ENCODE peak calls at places on chromosomes 5 and 9, in four cellular contexts. One of them, this sample, is unnamed.

GRCh38 chr5:143177263-143177994 is 226.1 kb downstream of the NR3C1 start:
- DNase-seq in WTC11: no peak
- DNase-seq in GM12878: no peak
- DNase-seq in K562: no peak
- DNase-seq in this sample: no peak

GRCh38 chr9:106557996-106558667 is 304.8 kb upstream of the ZNF462 start:
- DNase-seq in GM12878: no peak
- DNase-seq in WTC11: no peak
- DNase-seq in K562: no peak
- DNase-seq in this sample: no peak

GRCh38 chr5:124706729-124707361 is 39.6 kb downstream of the ZNF608 start:
- DNase-seq in WTC11: no peak
- DNase-seq in K562: no peak
- DNase-seq in GM12878: no peak
- DNase-seq in this sample: peak

GRCh38 chr9:95264954-95265615 is 52.4 kb downstream of the FANCC start:
- DNase-seq in K562: peak
- DNase-seq in WTC11: no peak
- DNase-seq in GM12878: no peak
- DNase-seq in this sample: no peak

GRCh38 chr5:173567548-173567947 is 48.9 kb downstream of the BOD1 start:
- DNase-seq in GM12878: no peak
- DNase-seq in WTC11: no peak
- DNase-seq in K562: no peak
- DNase-seq in this sample: no peak

GRCh38 chr9:12774861-12775367 is at the start of gene LURAP1L:
- DNase-seq in WTC11: peak
- DNase-seq in K562: no peak
- DNase-seq in GM12878: no peak
- DNase-seq in this sample: peak

GRCh38 chr5:180120221-180121101 is 48.9 kb upstream of the RNF130 start:
- DNase-seq in WTC11: no peak
- DNase-seq in K562: no peak
- DNase-seq in GM12878: no peak
- DNase-seq in this sample: no peak

GRCh38 chr9:21078702-21079101 is 960 bp upstream of the IFNB1 start:
- DNase-seq in GM12878: no peak
- DNase-seq in K562: no peak
- DNase-seq in WTC11: no peak
- DNase-seq in this sample: no peak

GRCh38 chr9:16625106-16625505 is 245.4 kb downstream of the BNC2 start:
- DNase-seq in K562: no peak
- DNase-seq in GM12878: no peak
- DNase-seq in WTC11: no peak
- DNase-seq in this sample: no peak

GRCh38 chr5:2550479-2550878 is 201.0 kb downstream of the IRX2 start:
- DNase-seq in GM12878: no peak
- DNase-seq in K562: no peak
- DNase-seq in WTC11: no peak
- DNase-seq in this sample: no peak

GRCh38 chr9:35516481-35516880 is 26.6 kb downstream of the RUSC2 start:
- DNase-seq in WTC11: no peak
- DNase-seq in K562: no peak
- DNase-seq in GM12878: no peak
- DNase-seq in this sample: no peak

GRCh38 chr5:126449751-126450271 is 26.6 kb downstream of the GRAMD2B start:
- DNase-seq in WTC11: no peak
- DNase-seq in K562: no peak
- DNase-seq in GM12878: peak
- DNase-seq in this sample: no peak

GRCh38 chr5:50724-51499 is 41.1 kb upstream of the PLEKHG4B start:
- DNase-seq in GM12878: no peak
- DNase-seq in K562: no peak
- DNase-seq in WTC11: no peak
- DNase-seq in this sample: no peak

GRCh38 chr5:61534481-61535267 is 202.6 kb downstream of the ZSWIM6 start:
- DNase-seq in WTC11: no peak
- DNase-seq in GM12878: peak
- DNase-seq in K562: no peak
- DNase-seq in this sample: no peak

GRCh38 chr9:124339603-124340146 is 75.6 kb downstream of the PSMB7 start:
- DNase-seq in GM12878: no peak
- DNase-seq in K562: no peak
- DNase-seq in WTC11: no peak
- DNase-seq in this sample: no peak

GRCh38 chr9:121302341-121302740 is 34.4 kb downstream of the GSN start:
- DNase-seq in WTC11: no peak
- DNase-seq in K562: no peak
- DNase-seq in GM12878: no peak
- DNase-seq in this sample: no peak

GRCh38 chr5:115194671-115195070 is 25.0 kb upstream of the TRIM36 start:
- DNase-seq in K562: no peak
- DNase-seq in WTC11: no peak
- DNase-seq in GM12878: no peak
- DNase-seq in this sample: peak

GRCh38 chr9:127451681-127452480 is 571 bp downstream of the LRSAM1 start:
- DNase-seq in GM12878: peak
- DNase-seq in WTC11: peak
- DNase-seq in K562: peak
- DNase-seq in this sample: peak

GRCh38 chr9:109653470-109653869 is 126.5 kb upstream of the PALM2AKAP2 start:
- DNase-seq in WTC11: no peak
- DNase-seq in GM12878: no peak
- DNase-seq in K562: no peak
- DNase-seq in this sample: no peak

GRCh38 chr9:132647355-132647754 is 22.4 kb downstream of the DDX31 start:
- DNase-seq in GM12878: no peak
- DNase-seq in WTC11: no peak
- DNase-seq in K562: no peak
- DNase-seq in this sample: no peak

GRCh38 chr9:33517373-33517772 is 6.7 kb upstream of the ANKRD18B start:
- DNase-seq in K562: peak
- DNase-seq in GM12878: no peak
- DNase-seq in WTC11: no peak
- DNase-seq in this sample: peak

GRCh38 chr9:2943016-2943415 is 99.1 kb upstream of the PUM3 start:
- DNase-seq in GM12878: no peak
- DNase-seq in K562: no peak
- DNase-seq in WTC11: no peak
- DNase-seq in this sample: no peak

GRCh38 chr5:133682496-133682895 is 70.2 kb upstream of the FSTL4 start:
- DNase-seq in WTC11: no peak
- DNase-seq in K562: no peak
- DNase-seq in GM12878: no peak
- DNase-seq in this sample: no peak

GRCh38 chr9:19946446-19947109 is 157.7 kb upstream of the SLC24A2 start:
- DNase-seq in GM12878: no peak
- DNase-seq in WTC11: no peak
- DNase-seq in K562: no peak
- DNase-seq in this sample: peak

GRCh38 chr5:32542216-32543059 is 42.9 kb upstream of the SUB1 start:
- DNase-seq in K562: no peak
- DNase-seq in GM12878: peak
- DNase-seq in WTC11: no peak
- DNase-seq in this sample: no peak

GRCh38 chr9:37005517-37006140 is 28.4 kb downstream of the PAX5 start:
- DNase-seq in K562: no peak
- DNase-seq in GM12878: no peak
- DNase-seq in WTC11: no peak
- DNase-seq in this sample: no peak

GRCh38 chr5:105977163-105977562 is 1693.6 kb downstream of the EFNA5 start:
- DNase-seq in GM12878: no peak
- DNase-seq in K562: no peak
- DNase-seq in WTC11: no peak
- DNase-seq in this sample: no peak

GRCh38 chr9:123375725-123376132 is 19.7 kb downstream of the CRB2 start:
- DNase-seq in WTC11: no peak
- DNase-seq in GM12878: no peak
- DNase-seq in K562: peak
- DNase-seq in this sample: no peak

GRCh38 chr5:1507961-1508678 is 15.6 kb downstream of the LPCAT1 start:
- DNase-seq in K562: no peak
- DNase-seq in WTC11: peak
- DNase-seq in GM12878: no peak
- DNase-seq in this sample: no peak

GRCh38 chr9:13110766-13111400 is 168.6 kb downstream of the MPDZ start:
- DNase-seq in GM12878: no peak
- DNase-seq in K562: no peak
- DNase-seq in WTC11: no peak
- DNase-seq in this sample: no peak

GRCh38 chr9:121937248-121937647 is 155.9 kb downstream of the TTLL11 start:
- DNase-seq in K562: no peak
- DNase-seq in GM12878: no peak
- DNase-seq in WTC11: no peak
- DNase-seq in this sample: no peak

GRCh38 chr5:64161420-64161819 is 4.2 kb upstream of the RNF180 start:
- DNase-seq in GM12878: no peak
- DNase-seq in K562: no peak
- DNase-seq in WTC11: no peak
- DNase-seq in this sample: no peak

GRCh38 chr5:58016892-58017291 is 443.0 kb downstream of the PLK2 start:
- DNase-seq in WTC11: no peak
- DNase-seq in K562: no peak
- DNase-seq in GM12878: no peak
- DNase-seq in this sample: no peak

GRCh38 chr5:19767987-19768386 is 220.0 kb downstream of the CDH18 start:
- DNase-seq in WTC11: no peak
- DNase-seq in K562: no peak
- DNase-seq in GM12878: no peak
- DNase-seq in this sample: no peak

DNA sequence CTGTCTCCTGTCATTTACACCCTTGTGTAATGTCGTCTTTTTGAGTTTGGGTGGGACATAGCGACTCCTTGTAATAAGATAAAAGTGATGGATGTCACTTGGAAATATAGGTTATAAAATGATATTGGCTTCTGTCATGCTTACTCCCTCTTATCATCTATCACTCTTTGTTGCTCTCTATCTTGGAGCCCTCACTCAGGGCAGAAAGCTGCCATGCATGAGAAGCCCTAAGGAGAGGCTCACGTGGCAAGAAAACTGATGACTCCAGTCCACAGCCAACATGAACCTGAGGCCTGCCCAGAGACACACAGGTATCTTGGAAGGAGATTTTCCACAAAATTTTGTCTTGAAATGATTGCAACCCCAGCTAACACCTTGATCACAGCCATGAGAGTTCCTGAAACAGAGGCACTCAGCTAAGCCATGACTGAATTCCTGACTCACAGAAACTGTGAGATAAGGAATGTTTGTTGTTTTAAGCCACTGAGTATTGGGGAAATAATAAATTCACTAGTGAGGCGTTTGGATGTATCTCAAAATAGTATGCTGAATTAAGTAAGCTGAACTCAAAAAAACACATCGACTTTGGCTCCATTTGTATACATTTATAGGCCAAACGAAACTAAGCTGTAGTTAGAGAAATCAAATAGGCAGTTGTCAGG is 216.7 kb downstream of the CDH18 start:
- DNase-seq in GM12878: no peak
- DNase-seq in K562: no peak
- DNase-seq in WTC11: no peak
- DNase-seq in this sample: no peak
- TF ChIP-seq USF1 in GM12878: no peak
- TF ChIP-seq USF1 in K562: no peak
- TF ChIP-seq USF1 in WTC11: no peak
- TF ChIP-seq USF1 in this sample: no peak

DNA sequence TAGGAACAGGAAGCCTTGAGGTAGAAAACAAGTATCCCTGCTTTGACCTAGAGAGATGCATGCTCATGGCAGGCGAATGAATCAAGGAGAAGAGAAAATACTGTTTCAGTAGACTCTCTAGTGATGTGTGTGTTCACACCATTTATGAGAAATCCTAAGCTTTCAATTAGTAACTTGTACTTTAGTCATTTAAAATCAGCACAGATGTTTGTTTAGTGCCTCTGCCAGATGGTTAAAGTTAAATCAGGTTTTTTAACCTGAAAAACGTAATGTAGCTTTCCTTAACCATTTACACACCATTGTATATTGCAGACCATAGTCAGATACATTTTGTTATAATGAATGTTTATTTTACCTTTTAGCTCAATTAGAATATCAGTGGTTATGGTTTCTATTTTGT is 5.0 kb downstream of the TJP2 start:
- DNase-seq in WTC11: no peak
- DNase-seq in GM12878: no peak
- DNase-seq in K562: no peak
- DNase-seq in this sample: no peak
- TF ChIP-seq USF1 in WTC11: no peak
- TF ChIP-seq USF1 in GM12878: no peak
- TF ChIP-seq USF1 in K562: no peak
- TF ChIP-seq USF1 in this sample: no peak

GRCh38 chr5:170522211-170523128 is 18.6 kb downstream of the KCNIP1 start:
- DNase-seq in WTC11: no peak
- DNase-seq in GM12878: no peak
- DNase-seq in K562: no peak
- DNase-seq in this sample: no peak
- TF ChIP-seq USF1 in WTC11: no peak
- TF ChIP-seq USF1 in GM12878: no peak
- TF ChIP-seq USF1 in K562: no peak
- TF ChIP-seq USF1 in this sample: peak

GRCh38 chr5:112885001-112885400 is 23.9 kb downstream of the SRP19 start:
- DNase-seq in K562: no peak
- DNase-seq in WTC11: no peak
- DNase-seq in GM12878: no peak
- DNase-seq in this sample: no peak

GRCh38 chr5:112883192-112883591 is 22.1 kb downstream of the SRP19 start:
- DNase-seq in K562: no peak
- DNase-seq in GM12878: no peak
- DNase-seq in WTC11: no peak
- DNase-seq in this sample: no peak

GRCh38 chr5:112892776-112893175 is 29.3 kb downstream of the REEP5 start:
- DNase-seq in K562: no peak
- DNase-seq in GM12878: no peak
- DNase-seq in WTC11: no peak
- DNase-seq in this sample: no peak

GRCh38 chr5:112886975-112887374 is 25.9 kb downstream of the SRP19 start:
- DNase-seq in GM12878: no peak
- DNase-seq in K562: no peak
- DNase-seq in WTC11: no peak
- DNase-seq in this sample: no peak
- TF ChIP-seq USF1 in GM12878: no peak
- TF ChIP-seq USF1 in K562: no peak
- TF ChIP-seq USF1 in WTC11: no peak
- TF ChIP-seq USF1 in this sample: no peak